ENCODE peak calls at places on chromosomes 11 and 22, in six cellular contexts. O is GM13977; F is GM23338; Q is amniotic stem cell; J is fibroblast of the aortic adventitia; X is activated T-cell treated with anti-CD3 and anti-CD28 coated beads, Interleukin-2, amount 50 U/mL, for 48 hours. N is an unnamed sample.

GRCh38 chr11:59173080-59173963 is 1.4 kb downstream of the DTX4 start:
- DNase-seq in O (no peak), F (peak), Q (no peak), J (no peak), X (peak), N (peak)

GRCh38 chr11:128095459-128096096 is 491.8 kb downstream of the ETS1 start:
- DNase-seq in O (no peak), F (no peak), Q (peak), J (peak), X (no peak), N (no peak)

GRCh38 chr11:35343033-35343598 is 76.2 kb downstream of the SLC1A2 start:
- DNase-seq in O (no peak), F (no peak), Q (no peak), J (no peak), X (peak), N (peak)

GRCh38 chr11:64632654-64633053 is 41.6 kb downstream of the SLC22A12 start:
- DNase-seq in O (no peak), F (no peak), Q (no peak), J (no peak), X (no peak), N (no peak)

GRCh38 chr11:126696976-126697375 is 303.6 kb downstream of the KIRREL3 start:
- DNase-seq in O (no peak), F (no peak), Q (no peak), J (no peak), X (no peak), N (no peak)

GRCh38 chr11:128148208-128148607 is 439.1 kb downstream of the ETS1 start:
- DNase-seq in O (no peak), F (no peak), Q (no peak), J (no peak), X (no peak), N (no peak)

GRCh38 chr11:116927163-116927772 is 89.8 kb upstream of the APOA1 start:
- DNase-seq in O (no peak), F (no peak), Q (no peak), J (no peak), X (peak), N (peak)

GRCh38 chr22:28029962-28030361 is 110.9 kb upstream of the PITPNB start:
- DNase-seq in O (no peak), F (no peak), Q (no peak), J (no peak), X (no peak), N (no peak)

GRCh38 chr22:44269757-44270555 is 42.8 kb downstream of the SHISAL1 start:
- DNase-seq in O (no peak), F (no peak), Q (no peak), J (no peak), X (no peak), N (no peak)

GRCh38 chr22:11627798-11628650 is 3900.0 kb upstream of the OR11H1 start:
- DNase-seq in O (peak), F (no peak), Q (no peak), J (no peak), X (no peak), N (no peak)